ENCODE peak calls at places on chromosomes 13 and 19, in six cellular contexts. One of them, this sample, is unnamed.

GRCh38 chr13:61700663-61701062 is 285.0 kb upstream of the PCDH20 start:
- DNase-seq in SHP77: no peak
- DNase-seq in pons: no peak
- DNase-seq in endothelial cell: no peak
- DNase-seq in kidney glomerular epithelial cell: no peak
- DNase-seq in NCI-H2081: no peak
- DNase-seq in this sample: no peak

GRCh38 chr19:40284501-40285352 is at the start of gene AKT2:
- DNase-seq in kidney glomerular epithelial cell: peak; percentile 58
- DNase-seq in endothelial cell: peak; percentile 77
- DNase-seq in NCI-H2081: peak; percentile 85
- DNase-seq in pons: peak; percentile 26
- DNase-seq in SHP77: peak; percentile 83
- DNase-seq in this sample: no peak

GRCh38 chr13:51453959-51454703 is 1.3 kb upstream of the INTS6 start:
- DNase-seq in pons: peak; percentile 53
- DNase-seq in endothelial cell: peak; percentile 23
- DNase-seq in kidney glomerular epithelial cell: peak; percentile 26
- DNase-seq in SHP77: peak; percentile 48
- DNase-seq in NCI-H2081: peak; percentile 34
- DNase-seq in this sample: peak; percentile 2

GRCh38 chr13:113655358-113656014 is 2.5 kb downstream of the ATP4B start:
- DNase-seq in kidney glomerular epithelial cell: peak; percentile 9
- DNase-seq in pons: no peak
- DNase-seq in endothelial cell: no peak
- DNase-seq in NCI-H2081: no peak
- DNase-seq in SHP77: no peak
- DNase-seq in this sample: no peak

GRCh38 chr13:44932850-44933251 is 56.4 kb downstream of the NUFIP1 start:
- DNase-seq in kidney glomerular epithelial cell: peak; percentile 19
- DNase-seq in pons: peak; percentile 34
- DNase-seq in NCI-H2081: no peak
- DNase-seq in SHP77: no peak
- DNase-seq in endothelial cell: peak; percentile 18
- DNase-seq in this sample: peak; percentile 13

GRCh38 chr13:114105351-114106225 is 26.8 kb downstream of the RASA3 start:
- DNase-seq in kidney glomerular epithelial cell: no peak
- DNase-seq in SHP77: no peak
- DNase-seq in pons: no peak
- DNase-seq in endothelial cell: no peak
- DNase-seq in NCI-H2081: no peak
- DNase-seq in this sample: no peak

GRCh38 chr13:92843549-92843948 is 383.1 kb upstream of the GPC6 start:
- DNase-seq in pons: no peak
- DNase-seq in kidney glomerular epithelial cell: peak; percentile 79
- DNase-seq in NCI-H2081: peak; percentile 95
- DNase-seq in SHP77: peak; percentile 98
- DNase-seq in endothelial cell: no peak
- DNase-seq in this sample: peak; percentile 65

GRCh38 chr19:44553478-44554171 is 24.1 kb upstream of the CEACAM20 start:
- DNase-seq in endothelial cell: no peak
- DNase-seq in SHP77: no peak
- DNase-seq in NCI-H2081: no peak
- DNase-seq in kidney glomerular epithelial cell: no peak
- DNase-seq in pons: no peak
- DNase-seq in this sample: peak; percentile 67

GRCh38 chr13:35475131-35475959 is 1.1 kb downstream of the MAB21L1 start:
- DNase-seq in endothelial cell: peak; percentile 46
- DNase-seq in NCI-H2081: no peak
- DNase-seq in kidney glomerular epithelial cell: no peak
- DNase-seq in pons: no peak
- DNase-seq in SHP77: no peak
- DNase-seq in this sample: no peak

GRCh38 chr13:38265135-38265497 is 84.5 kb upstream of the UFM1 start:
- DNase-seq in kidney glomerular epithelial cell: no peak
- DNase-seq in SHP77: no peak
- DNase-seq in pons: no peak
- DNase-seq in endothelial cell: no peak
- DNase-seq in NCI-H2081: no peak
- DNase-seq in this sample: no peak

GRCh38 chr13:31367410-31367809 is 167.6 kb downstream of the B3GLCT start:
- DNase-seq in pons: no peak
- DNase-seq in endothelial cell: no peak
- DNase-seq in NCI-H2081: no peak
- DNase-seq in kidney glomerular epithelial cell: no peak
- DNase-seq in SHP77: no peak
- DNase-seq in this sample: no peak

GRCh38 chr13:114263590-114263989 is 17.8 kb upstream of the UPF3A start:
- DNase-seq in kidney glomerular epithelial cell: no peak
- DNase-seq in NCI-H2081: no peak
- DNase-seq in endothelial cell: no peak
- DNase-seq in pons: no peak
- DNase-seq in SHP77: no peak
- DNase-seq in this sample: no peak

GRCh38 chr19:49847731-49848696 is 2.9 kb upstream of the PTOV1 start:
- DNase-seq in pons: no peak
- DNase-seq in SHP77: no peak
- DNase-seq in endothelial cell: no peak
- DNase-seq in NCI-H2081: no peak
- DNase-seq in kidney glomerular epithelial cell: peak; percentile 68
- DNase-seq in this sample: peak; percentile 80

GRCh38 chr19:1647664-1648155 is 4.7 kb downstream of the TCF3 start:
- DNase-seq in pons: no peak
- DNase-seq in kidney glomerular epithelial cell: no peak
- DNase-seq in SHP77: no peak
- DNase-seq in endothelial cell: no peak
- DNase-seq in NCI-H2081: no peak
- DNase-seq in this sample: no peak

GRCh38 chr19:43078311-43078710 is 4.2 kb downstream of the PSG2 start:
- DNase-seq in endothelial cell: no peak
- DNase-seq in SHP77: no peak
- DNase-seq in kidney glomerular epithelial cell: no peak
- DNase-seq in pons: no peak
- DNase-seq in NCI-H2081: no peak
- DNase-seq in this sample: no peak

GRCh38 chr19:18021121-18021755 is 13.3 kb downstream of the ARRDC2 start:
- DNase-seq in SHP77: no peak
- DNase-seq in pons: peak; percentile 87
- DNase-seq in kidney glomerular epithelial cell: peak; percentile 92
- DNase-seq in NCI-H2081: no peak
- DNase-seq in endothelial cell: no peak
- DNase-seq in this sample: peak; percentile 83